ENCODE peak calls at places on chromosomes 16 and 17, in four cellular contexts. I, B, U and Y are unnamed samples. For H3K36me3, the result is how much of the 10 kb centered on the place peaks cover.

GRCh38 chr16:79902351-79902750 is 301.8 kb upstream of the MAF start:
- DNase-seq in B (no peak), U (no peak), I (no peak), Y (no peak)

GRCh38 chr17:14755002-14755401 is 454.1 kb downstream of the HS3ST3B1 start:
- DNase-seq in U (no peak), B (no peak), I (no peak), Y (no peak)

GRCh38 chr16:56999409-57000270 is 10.3 kb downstream of the NLRC5 start:
- DNase-seq in B (no peak), I (no peak), U (no peak), Y (no peak)

GRCh38 chr17:4549781-4550533 is 5.2 kb downstream of the MYBBP1A start:
- DNase-seq in U (peak), I (no peak), B (no peak), Y (no peak)

GRCh38 chr16:68091604-68092261 is 6.6 kb downstream of the NFATC3 start:
- DNase-seq in I (no peak), B (no peak), U (no peak), Y (no peak)

GRCh38 chr17:78214016-78214705 is at the start of gene BIRC5:
- DNase-seq in U (peak), B (peak), I (peak), Y (peak)

GRCh38 chr17:17999364-18000007 is 26.8 kb downstream of the DRC3 start:
- DNase-seq in I (no peak), U (no peak), B (no peak), Y (no peak)

GRCh38 chr16:58614212-58614611 is 15.4 kb downstream of the CNOT1 start:
- DNase-seq in B (no peak), U (no peak), I (no peak), Y (no peak)

GRCh38 chr17:75060434-75061054 is 13.5 kb downstream of the KCTD2 start:
- DNase-seq in B (no peak), U (peak), I (no peak), Y (no peak)

GRCh38 chr17:17141279-17141678 is 64.9 kb downstream of the PLD6 start:
- DNase-seq in I (no peak), B (no peak), U (peak), Y (no peak)

GRCh38 chr16:68451656-68452055 is 3.3 kb upstream of the SMPD3 start:
- DNase-seq in B (no peak), I (no peak), U (no peak), Y (no peak)

GRCh38 chr17:44203731-44204452 is 4.2 kb upstream of the ATXN7L3 start:
- DNase-seq in B (no peak), U (no peak), I (no peak), Y (no peak)

GRCh38 chr17:77363821-77364361 is 223.1 kb downstream of the SEC14L1 start:
- DNase-seq in B (no peak), I (no peak), U (peak), Y (no peak)

GRCh38 chr16:1584926-1585487 is 26.9 kb downstream of the IFT140 start:
- DNase-seq in B (no peak), I (no peak), U (no peak), Y (no peak)

GRCh38 chr17:40352779-40353394 is 11.7 kb downstream of the GJD3 start:
- DNase-seq in I (no peak), B (no peak), U (peak), Y (no peak)

GRCh38 chr17:4900231-4901107 is 1.1 kb downstream of the C17orf107 start:
- DNase-seq in U (peak), B (no peak), I (no peak), Y (no peak)

DNA sequence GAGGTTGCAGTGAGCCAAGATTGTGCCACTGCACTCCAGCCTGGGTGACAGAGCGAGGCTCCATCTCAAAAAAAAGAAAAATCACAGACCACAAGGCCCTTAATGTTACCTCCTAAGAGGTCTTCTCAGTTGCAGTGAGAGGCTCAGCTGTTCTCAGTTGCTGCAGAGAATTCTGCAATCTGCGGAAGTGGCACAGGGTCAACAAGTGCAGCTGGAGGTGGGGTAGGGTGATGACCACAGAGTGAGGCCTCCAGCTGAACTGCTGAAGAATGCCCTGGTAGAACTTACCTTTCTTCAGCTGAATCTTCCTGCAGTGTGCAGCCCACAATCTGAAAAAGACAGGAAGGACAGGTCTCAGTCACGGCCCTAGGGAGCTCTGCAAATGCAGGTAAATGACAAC is 26.3 kb downstream of the CNTNAP1 start:
- DNase-seq in B (no peak), I (no peak), U (no peak), Y (no peak)
- H3K36me3 ChIP-seq in B (under half), I (half or more), U (under half), Y (half or more)

GRCh38 chr17:45306094-45306493 is 10.7 kb downstream of the MAP3K14 start:
- DNase-seq in U (no peak), B (no peak), I (no peak), Y (no peak)

GRCh38 chr17:45305532-45306087 is 11.2 kb downstream of the MAP3K14 start:
- DNase-seq in B (no peak), U (no peak), I (no peak), Y (no peak)

GRCh38 chr17:45300060-45300751 is 16.6 kb downstream of the MAP3K14 start:
- DNase-seq in I (no peak), B (no peak), U (no peak), Y (no peak)

GRCh38 chr17:45301674-45302073 is 15.1 kb downstream of the MAP3K14 start:
- DNase-seq in B (no peak), U (no peak), I (no peak), Y (no peak)

GRCh38 chr17:45302649-45303173 is 14.1 kb downstream of the MAP3K14 start:
- DNase-seq in B (no peak), I (no peak), U (no peak), Y (no peak)
- H3K4me3 ChIP-seq in B (peak), I (peak), U (no peak), Y (no peak)

DNA sequence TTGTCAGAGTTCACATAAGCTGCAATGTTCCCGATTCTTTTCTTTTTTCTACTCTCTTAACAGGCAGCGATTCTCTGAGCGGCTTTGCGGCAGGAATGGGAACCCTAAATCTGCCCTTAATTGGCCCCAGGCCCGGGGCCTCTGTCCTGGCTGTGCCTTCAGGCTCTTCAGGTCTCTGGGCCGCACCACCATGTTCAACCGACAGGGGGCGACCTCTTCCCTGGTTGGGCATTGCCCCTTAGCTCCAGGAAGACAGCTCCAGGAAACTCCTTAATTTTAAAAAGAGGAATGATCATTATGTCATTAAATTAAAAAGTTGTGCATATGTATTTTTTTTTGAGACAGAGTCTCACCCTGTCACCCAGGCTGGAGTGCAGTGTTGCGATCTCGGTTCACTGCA is 20.3 kb downstream of the CACNG5 start:
- DNase-seq in B (no peak), I (no peak), U (no peak), Y (no peak)
- TF ChIP-seq CTCF in B (no peak), I (no peak), U (no peak), Y (peak)

GRCh38 chr16:84842516-84843148 is 22.8 kb downstream of the CRISPLD2 start:
- DNase-seq in U (peak), I (no peak), B (no peak), Y (peak)
- H3K36me3 ChIP-seq in U (under half), I (under half), B (under half), Y (under half)

DNA sequence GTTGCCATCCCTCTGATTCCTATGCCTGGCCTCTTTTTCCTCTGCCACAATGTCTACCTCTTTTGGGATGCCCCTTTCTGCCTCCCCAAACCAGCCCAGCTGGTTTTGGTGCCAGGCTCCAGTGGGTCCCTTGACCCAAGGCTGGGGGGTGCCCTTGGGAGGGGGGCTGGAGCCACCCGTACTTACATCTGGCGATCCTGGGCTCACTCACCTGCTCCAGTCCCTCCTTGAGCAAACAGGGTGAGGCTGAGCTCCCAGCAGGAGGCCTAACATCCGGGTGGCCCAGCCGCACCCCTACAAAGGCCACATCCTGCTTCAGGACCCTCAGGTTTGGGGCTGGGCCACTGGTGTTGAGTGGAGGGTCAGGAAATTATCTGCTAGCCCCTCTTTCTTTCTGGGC is 1.2 kb downstream of the ERN2 start:
- DNase-seq in B (no peak), I (no peak), U (no peak), Y (no peak)
- H3K4me3 ChIP-seq in B (no peak), I (no peak), U (no peak), Y (no peak)

DNA sequence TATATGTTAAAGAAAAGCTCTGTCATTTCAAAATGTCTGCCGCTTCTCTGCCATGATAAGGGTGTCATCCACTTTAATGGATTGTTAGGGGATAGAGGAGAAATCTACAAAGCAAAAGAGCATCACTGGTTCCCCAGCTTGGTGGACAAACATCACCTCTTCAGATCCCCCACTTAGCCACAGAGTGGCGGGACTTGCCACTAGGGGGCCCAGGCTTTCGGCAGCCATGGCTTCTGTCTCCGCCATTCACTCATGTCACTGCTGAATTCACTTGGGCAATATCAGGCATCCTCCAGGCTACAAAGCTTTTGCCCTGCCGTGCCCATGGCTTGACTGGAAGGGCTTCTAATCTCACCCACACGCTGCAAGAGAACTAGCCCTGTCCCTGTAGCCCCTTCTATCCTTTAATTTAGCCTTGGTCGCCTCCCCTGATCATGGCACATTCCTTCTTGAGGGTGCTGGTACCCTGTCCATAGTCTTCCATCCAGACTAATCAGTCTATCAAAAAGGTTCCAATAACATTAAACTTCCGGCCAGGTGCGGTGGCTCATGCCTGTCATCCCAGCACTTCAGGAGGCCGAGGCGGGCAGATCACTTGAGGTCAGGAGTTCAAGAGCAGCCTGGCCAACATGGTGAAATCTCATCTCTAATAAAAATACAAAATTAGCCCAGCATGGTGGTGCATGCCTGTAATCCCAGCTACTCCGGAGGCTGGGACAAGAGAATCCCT is 34.7 kb downstream of the SBK1 start:
- DNase-seq in I (no peak), B (no peak), U (no peak), Y (peak)
- TF ChIP-seq CTCF in I (peak), B (peak), U (peak), Y (peak)

DNA sequence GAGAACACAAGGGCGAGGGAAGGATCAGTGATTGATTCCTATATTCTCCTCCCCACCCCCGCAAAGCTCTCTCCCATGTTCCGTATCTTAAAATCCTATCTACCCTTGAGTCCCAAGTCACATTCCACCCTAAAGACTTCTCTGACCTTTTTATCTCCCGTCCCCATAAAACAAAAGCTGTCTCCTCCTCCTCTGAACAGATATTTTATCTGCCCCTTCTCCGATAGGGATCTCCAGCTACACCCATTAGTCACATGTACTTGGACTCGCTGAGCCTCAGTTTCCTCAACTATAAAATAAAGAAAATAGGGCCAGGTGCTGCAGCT is 12.8 kb downstream of the GGA2 start:
- DNase-seq in B (no peak), I (no peak), U (no peak), Y (no peak)
- H3K36me3 ChIP-seq in B (under half), I (under half), U (under half), Y (under half)

GRCh38 chr17:73166731-73167581 is 2.1 kb downstream of the SSTR2 start:
- DNase-seq in B (no peak), U (no peak), I (no peak), Y (no peak)
- H3K4me3 ChIP-seq in B (peak), U (no peak), I (peak), Y (peak)

GRCh38 chr16:13766334-13766733 is 153.6 kb upstream of the ERCC4 start:
- DNase-seq in B (no peak), U (no peak), I (no peak), Y (no peak)

GRCh38 chr16:13770436-13770835 is 149.5 kb upstream of the ERCC4 start:
- DNase-seq in B (no peak), I (no peak), U (no peak), Y (no peak)

GRCh38 chr16:13772782-13773181 is 147.2 kb upstream of the ERCC4 start:
- DNase-seq in B (no peak), I (no peak), U (no peak), Y (no peak)

DNA sequence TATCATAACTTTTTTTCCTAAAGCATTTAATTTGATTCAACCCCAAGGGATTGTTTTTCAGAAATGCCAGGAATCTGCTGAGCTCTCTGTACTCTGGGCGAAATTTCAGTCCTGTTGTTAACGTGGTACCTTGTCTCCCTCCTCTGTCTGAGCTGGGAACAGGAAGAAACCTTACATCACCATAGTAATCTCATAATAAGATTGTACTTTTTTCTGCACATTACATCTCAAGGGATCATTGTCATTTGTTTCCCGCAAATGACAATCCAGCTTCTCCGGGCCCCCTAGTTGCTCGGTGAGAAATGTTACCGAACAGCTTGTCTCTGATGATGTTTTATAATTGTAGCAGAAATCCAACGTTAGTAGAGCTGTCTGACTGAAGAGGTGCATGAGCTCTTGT is 152.7 kb upstream of the ERCC4 start:
- DNase-seq in B (no peak), I (no peak), U (no peak), Y (no peak)
- TF ChIP-seq CTCF in B (peak), I (peak), U (no peak), Y (peak)

GRCh38 chr17:61391595-61392291 is 7.9 kb upstream of the TBX2 start:
- DNase-seq in I (no peak), U (no peak), B (no peak), Y (no peak)

GRCh38 chr17:61393550-61393903 is 6.1 kb upstream of the TBX2 start:
- DNase-seq in I (no peak), B (no peak), U (peak), Y (no peak)

GRCh38 chr17:61394630-61395408 is 4.8 kb upstream of the TBX2 start:
- DNase-seq in B (no peak), I (no peak), U (no peak), Y (no peak)

GRCh38 chr17:61393904-61394629 is 5.6 kb upstream of the TBX2 start:
- DNase-seq in U (peak), B (no peak), I (no peak), Y (no peak)

DNA sequence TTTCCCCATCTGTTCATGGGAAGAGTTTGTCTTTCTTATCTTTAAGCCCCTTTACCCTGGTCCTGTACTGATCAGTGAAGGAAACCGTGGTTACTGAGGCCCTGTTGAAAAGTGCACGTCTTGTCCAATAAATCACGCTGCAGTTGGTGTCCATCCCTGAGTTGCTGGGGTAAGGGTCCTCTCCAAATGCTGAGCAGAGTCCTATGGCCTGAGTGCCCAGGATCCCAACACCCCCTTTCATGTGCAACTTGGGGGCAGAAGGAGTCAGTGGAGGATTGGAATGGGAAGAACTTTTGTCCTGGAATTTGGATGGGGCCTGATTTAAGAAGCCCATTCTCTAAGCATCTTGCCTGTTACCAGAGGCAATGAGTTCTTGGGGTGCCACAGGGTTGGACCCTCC is 7.0 kb upstream of the TBX2 start:
- DNase-seq in B (no peak), I (no peak), U (no peak), Y (no peak)
- H3K36me3 ChIP-seq in B (under half), I (under half), U (under half), Y (under half)